ENCODE peak calls at places on chromosomes 6 and 20, in nine cellular contexts. One of them, this sample, is unnamed.

GRCh38 chr6:88105741-88106340 is 58.2 kb downstream of the SPACA1 start:
- DNase-seq in fibroblast of pulmonary artery: no peak
- DNase-seq in body of pancreas: no peak
- DNase-seq in A549: peak
- DNase-seq in uterus: no peak
- DNase-seq in IMR-90: no peak
- DNase-seq in BE2C: no peak
- DNase-seq in Peyer's patch: no peak
- DNase-seq in AG04449: no peak
- DNase-seq in this sample: no peak

GRCh38 chr20:12053348-12053747 is 135.7 kb downstream of the BTBD3 start:
- DNase-seq in AG04449: no peak
- DNase-seq in Peyer's patch: no peak
- DNase-seq in IMR-90: peak
- DNase-seq in BE2C: no peak
- DNase-seq in body of pancreas: no peak
- DNase-seq in uterus: no peak
- DNase-seq in A549: no peak
- DNase-seq in fibroblast of pulmonary artery: peak
- DNase-seq in this sample: peak

GRCh38 chr6:20652276-20652675 is 118.0 kb downstream of the CDKAL1 start:
- DNase-seq in AG04449: no peak
- DNase-seq in Peyer's patch: no peak
- DNase-seq in BE2C: no peak
- DNase-seq in A549: no peak
- DNase-seq in uterus: no peak
- DNase-seq in IMR-90: no peak
- DNase-seq in fibroblast of pulmonary artery: no peak
- DNase-seq in body of pancreas: no peak
- DNase-seq in this sample: no peak

GRCh38 chr20:34042286-34042685 is 48.6 kb downstream of the RALY start:
- DNase-seq in Peyer's patch: no peak
- DNase-seq in fibroblast of pulmonary artery: no peak
- DNase-seq in uterus: no peak
- DNase-seq in IMR-90: no peak
- DNase-seq in BE2C: no peak
- DNase-seq in AG04449: no peak
- DNase-seq in body of pancreas: peak
- DNase-seq in A549: no peak
- DNase-seq in this sample: no peak

GRCh38 chr20:59159091-59159821 is 4.4 kb upstream of the ZNF831 start:
- DNase-seq in body of pancreas: no peak
- DNase-seq in AG04449: no peak
- DNase-seq in fibroblast of pulmonary artery: no peak
- DNase-seq in uterus: no peak
- DNase-seq in IMR-90: no peak
- DNase-seq in BE2C: no peak
- DNase-seq in A549: no peak
- DNase-seq in Peyer's patch: no peak
- DNase-seq in this sample: no peak

GRCh38 chr20:4134355-4134834 is 119.0 kb upstream of the RNF24 start:
- DNase-seq in A549: peak
- DNase-seq in Peyer's patch: no peak
- DNase-seq in fibroblast of pulmonary artery: no peak
- DNase-seq in uterus: no peak
- DNase-seq in BE2C: no peak
- DNase-seq in IMR-90: no peak
- DNase-seq in AG04449: no peak
- DNase-seq in body of pancreas: no peak
- DNase-seq in this sample: no peak

GRCh38 chr20:34473262-34473883 is 42.8 kb upstream of the DYNLRB1 start:
- DNase-seq in uterus: peak
- DNase-seq in Peyer's patch: peak
- DNase-seq in A549: peak
- DNase-seq in fibroblast of pulmonary artery: peak
- DNase-seq in BE2C: peak
- DNase-seq in IMR-90: peak
- DNase-seq in body of pancreas: peak
- DNase-seq in AG04449: no peak
- DNase-seq in this sample: peak

GRCh38 chr6:112184996-112185395 is 69.4 kb downstream of the LAMA4 start:
- DNase-seq in IMR-90: no peak
- DNase-seq in uterus: no peak
- DNase-seq in fibroblast of pulmonary artery: no peak
- DNase-seq in BE2C: no peak
- DNase-seq in body of pancreas: no peak
- DNase-seq in A549: no peak
- DNase-seq in Peyer's patch: no peak
- DNase-seq in AG04449: no peak
- DNase-seq in this sample: no peak

GRCh38 chr6:29945421-29945820 is 3.1 kb downstream of the HLA-A start:
- DNase-seq in AG04449: no peak
- DNase-seq in IMR-90: no peak
- DNase-seq in BE2C: no peak
- DNase-seq in A549: no peak
- DNase-seq in Peyer's patch: no peak
- DNase-seq in uterus: no peak
- DNase-seq in fibroblast of pulmonary artery: no peak
- DNase-seq in body of pancreas: no peak
- DNase-seq in this sample: no peak

GRCh38 chr6:29946787-29947186 is 4.5 kb downstream of the HLA-A start:
- DNase-seq in BE2C: no peak
- DNase-seq in IMR-90: no peak
- DNase-seq in A549: no peak
- DNase-seq in fibroblast of pulmonary artery: no peak
- DNase-seq in Peyer's patch: no peak
- DNase-seq in body of pancreas: no peak
- DNase-seq in AG04449: no peak
- DNase-seq in uterus: no peak
- DNase-seq in this sample: no peak

GRCh38 chr6:29948277-29948676 is 5.9 kb downstream of the HLA-A start:
- DNase-seq in AG04449: no peak
- DNase-seq in BE2C: no peak
- DNase-seq in A549: no peak
- DNase-seq in fibroblast of pulmonary artery: no peak
- DNase-seq in uterus: no peak
- DNase-seq in Peyer's patch: no peak
- DNase-seq in body of pancreas: no peak
- DNase-seq in IMR-90: no peak
- DNase-seq in this sample: no peak

GRCh38 chr6:29947292-29947980 is 5.1 kb downstream of the HLA-A start:
- DNase-seq in AG04449: no peak
- DNase-seq in IMR-90: no peak
- DNase-seq in body of pancreas: no peak
- DNase-seq in fibroblast of pulmonary artery: no peak
- DNase-seq in uterus: no peak
- DNase-seq in BE2C: no peak
- DNase-seq in A549: no peak
- DNase-seq in Peyer's patch: no peak
- DNase-seq in this sample: peak

DNA sequence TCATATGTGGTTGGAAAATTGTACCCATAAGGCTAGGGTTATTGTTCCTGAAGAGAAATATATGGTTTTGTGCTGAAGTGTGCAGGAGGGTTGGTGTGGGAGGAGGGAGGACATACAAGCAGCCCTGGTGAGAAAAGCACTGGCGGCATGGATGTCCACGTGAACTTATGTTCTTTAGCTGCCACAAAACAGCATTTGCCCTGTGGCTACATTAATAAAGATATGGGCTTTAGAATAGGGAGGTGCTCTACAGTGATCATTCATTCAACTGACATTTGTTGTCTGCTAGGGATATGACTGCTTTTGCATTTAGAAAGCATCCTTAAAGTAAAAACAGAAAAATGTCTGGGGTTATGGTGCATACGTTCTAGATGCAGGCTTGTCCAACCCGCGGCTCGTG is 4.0 kb downstream of the HLA-A start:
- DNase-seq in fibroblast of pulmonary artery: no peak
- DNase-seq in A549: no peak
- DNase-seq in IMR-90: no peak
- DNase-seq in AG04449: no peak
- DNase-seq in body of pancreas: no peak
- DNase-seq in BE2C: no peak
- DNase-seq in uterus: no peak
- DNase-seq in Peyer's patch: no peak
- DNase-seq in this sample: no peak
- H3K4me3 ChIP-seq in fibroblast of pulmonary artery: no peak
- H3K4me3 ChIP-seq in A549: no peak
- H3K4me3 ChIP-seq in IMR-90: no peak
- H3K4me3 ChIP-seq in AG04449: no peak
- H3K4me3 ChIP-seq in body of pancreas: no peak
- H3K4me3 ChIP-seq in BE2C: no peak
- H3K4me3 ChIP-seq in uterus: no peak
- H3K4me3 ChIP-seq in Peyer's patch: no peak
- H3K4me3 ChIP-seq in this sample: no peak

GRCh38 chr6:12313311-12313991 is 23.3 kb downstream of the EDN1 start:
- DNase-seq in IMR-90: no peak
- DNase-seq in A549: peak
- DNase-seq in fibroblast of pulmonary artery: no peak
- DNase-seq in AG04449: no peak
- DNase-seq in body of pancreas: no peak
- DNase-seq in uterus: no peak
- DNase-seq in BE2C: no peak
- DNase-seq in Peyer's patch: no peak
- DNase-seq in this sample: no peak

GRCh38 chr6:12313992-12314589 is 23.9 kb downstream of the EDN1 start:
- DNase-seq in IMR-90: peak
- DNase-seq in fibroblast of pulmonary artery: peak
- DNase-seq in Peyer's patch: no peak
- DNase-seq in body of pancreas: peak
- DNase-seq in A549: peak
- DNase-seq in BE2C: no peak
- DNase-seq in uterus: no peak
- DNase-seq in AG04449: no peak
- DNase-seq in this sample: peak

GRCh38 chr6:12309070-12309469 is 18.9 kb downstream of the EDN1 start:
- DNase-seq in uterus: no peak
- DNase-seq in Peyer's patch: no peak
- DNase-seq in body of pancreas: no peak
- DNase-seq in AG04449: no peak
- DNase-seq in BE2C: no peak
- DNase-seq in A549: peak
- DNase-seq in fibroblast of pulmonary artery: no peak
- DNase-seq in IMR-90: no peak
- DNase-seq in this sample: no peak

GRCh38 chr6:12312736-12313135 is 22.6 kb downstream of the EDN1 start:
- DNase-seq in IMR-90: no peak
- DNase-seq in AG04449: peak
- DNase-seq in uterus: no peak
- DNase-seq in body of pancreas: no peak
- DNase-seq in A549: no peak
- DNase-seq in Peyer's patch: no peak
- DNase-seq in BE2C: no peak
- DNase-seq in fibroblast of pulmonary artery: no peak
- DNase-seq in this sample: peak

GRCh38 chr6:12311106-12311505 is 20.9 kb downstream of the EDN1 start:
- DNase-seq in IMR-90: no peak
- DNase-seq in uterus: no peak
- DNase-seq in Peyer's patch: no peak
- DNase-seq in BE2C: no peak
- DNase-seq in A549: peak
- DNase-seq in AG04449: no peak
- DNase-seq in body of pancreas: peak
- DNase-seq in fibroblast of pulmonary artery: peak
- DNase-seq in this sample: no peak
- TF ChIP-seq CTCF in IMR-90: no peak
- TF ChIP-seq CTCF in uterus: no peak
- TF ChIP-seq CTCF in Peyer's patch: no peak
- TF ChIP-seq CTCF in BE2C: no peak
- TF ChIP-seq CTCF in A549: peak
- TF ChIP-seq CTCF in AG04449: no peak
- TF ChIP-seq CTCF in body of pancreas: no peak
- TF ChIP-seq CTCF in fibroblast of pulmonary artery: peak
- TF ChIP-seq CTCF in this sample: no peak

GRCh38 chr6:100456178-100456880 is 8.4 kb downstream of the SIM1 start:
- DNase-seq in fibroblast of pulmonary artery: no peak
- DNase-seq in BE2C: no peak
- DNase-seq in IMR-90: no peak
- DNase-seq in uterus: no peak
- DNase-seq in Peyer's patch: no peak
- DNase-seq in body of pancreas: no peak
- DNase-seq in A549: no peak
- DNase-seq in AG04449: no peak
- DNase-seq in this sample: no peak

GRCh38 chr6:100455230-100456124 is 9.2 kb downstream of the SIM1 start:
- DNase-seq in IMR-90: no peak
- DNase-seq in AG04449: no peak
- DNase-seq in Peyer's patch: no peak
- DNase-seq in A549: no peak
- DNase-seq in body of pancreas: peak
- DNase-seq in fibroblast of pulmonary artery: no peak
- DNase-seq in BE2C: no peak
- DNase-seq in uterus: no peak
- DNase-seq in this sample: no peak

GRCh38 chr6:100452998-100453397 is 11.7 kb downstream of the SIM1 start:
- DNase-seq in fibroblast of pulmonary artery: no peak
- DNase-seq in IMR-90: no peak
- DNase-seq in AG04449: no peak
- DNase-seq in BE2C: no peak
- DNase-seq in A549: no peak
- DNase-seq in body of pancreas: no peak
- DNase-seq in Peyer's patch: no peak
- DNase-seq in uterus: no peak
- DNase-seq in this sample: peak

GRCh38 chr6:100453701-100454521 is 10.8 kb downstream of the SIM1 start:
- DNase-seq in IMR-90: no peak
- DNase-seq in uterus: no peak
- DNase-seq in BE2C: peak
- DNase-seq in body of pancreas: peak
- DNase-seq in fibroblast of pulmonary artery: no peak
- DNase-seq in A549: no peak
- DNase-seq in Peyer's patch: no peak
- DNase-seq in AG04449: no peak
- DNase-seq in this sample: no peak

GRCh38 chr6:100454571-100455229 is 10.0 kb downstream of the SIM1 start:
- DNase-seq in AG04449: no peak
- DNase-seq in fibroblast of pulmonary artery: no peak
- DNase-seq in uterus: no peak
- DNase-seq in body of pancreas: no peak
- DNase-seq in IMR-90: no peak
- DNase-seq in A549: no peak
- DNase-seq in BE2C: no peak
- DNase-seq in Peyer's patch: no peak
- DNase-seq in this sample: no peak
- H3K4me3 ChIP-seq in AG04449: no peak
- H3K4me3 ChIP-seq in fibroblast of pulmonary artery: no peak
- H3K4me3 ChIP-seq in uterus: no peak
- H3K4me3 ChIP-seq in body of pancreas: no peak
- H3K4me3 ChIP-seq in IMR-90: no peak
- H3K4me3 ChIP-seq in A549: no peak
- H3K4me3 ChIP-seq in BE2C: no peak
- H3K4me3 ChIP-seq in Peyer's patch: no peak
- H3K4me3 ChIP-seq in this sample: no peak

DNA sequence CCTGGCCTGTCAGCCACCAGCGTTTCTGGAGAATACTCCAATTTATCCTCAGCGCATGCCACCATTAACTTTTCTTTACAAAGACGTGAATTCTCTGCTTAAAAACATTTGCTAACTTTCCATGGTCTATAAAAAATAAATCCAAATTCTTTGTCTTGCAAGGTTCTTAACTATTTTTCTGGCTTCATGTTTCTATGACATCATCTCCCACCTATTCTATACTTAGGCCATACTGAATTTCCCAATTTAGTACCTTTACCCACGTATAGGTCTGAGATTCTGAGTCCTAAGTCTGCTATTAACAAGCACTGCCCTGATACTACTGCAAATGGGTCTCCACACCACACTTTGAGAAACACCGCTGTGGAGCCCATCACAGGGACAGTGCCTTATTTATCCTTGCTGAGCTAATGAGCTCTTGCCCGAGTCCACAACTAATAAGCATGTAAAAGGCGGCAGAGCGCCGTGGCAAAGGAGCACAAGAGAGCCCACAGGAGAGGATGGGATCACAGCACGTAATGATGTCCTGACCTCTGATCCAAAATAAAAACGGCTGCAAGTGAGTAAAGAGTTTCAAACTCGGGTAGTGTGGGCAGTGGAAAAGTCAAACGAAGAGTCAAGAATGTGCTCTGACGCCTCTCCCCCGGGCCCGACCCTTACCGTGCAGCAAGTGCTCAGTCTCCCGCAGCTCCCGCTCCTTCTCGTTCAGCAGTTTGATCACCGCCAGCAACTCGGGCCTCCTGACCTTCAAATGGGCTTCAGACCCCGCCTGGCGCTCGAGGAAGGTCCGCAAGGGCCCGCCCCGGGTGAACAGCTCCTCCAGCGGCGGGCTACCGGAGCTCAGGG is 519 bp downstream of the MTRF1L start:
- DNase-seq in fibroblast of pulmonary artery: no peak
- DNase-seq in BE2C: no peak
- DNase-seq in A549: no peak
- DNase-seq in IMR-90: no peak
- DNase-seq in AG04449: no peak
- DNase-seq in body of pancreas: no peak
- DNase-seq in uterus: no peak
- DNase-seq in Peyer's patch: no peak
- DNase-seq in this sample: peak
- TF ChIP-seq CTCF in fibroblast of pulmonary artery: no peak
- TF ChIP-seq CTCF in BE2C: no peak
- TF ChIP-seq CTCF in A549: no peak
- TF ChIP-seq CTCF in IMR-90: no peak
- TF ChIP-seq CTCF in AG04449: no peak
- TF ChIP-seq CTCF in body of pancreas: no peak
- TF ChIP-seq CTCF in uterus: no peak
- TF ChIP-seq CTCF in Peyer's patch: no peak
- TF ChIP-seq CTCF in this sample: no peak